ENCODE peak calls at places on chromosomes 16 and 17, in five cellular contexts. M, X, P, Z and L are unnamed samples.

GRCh38 chr16:14139872-14140271 is 68.8 kb downstream of the MRTFB start:
- DNase-seq in X (no peak), M (no peak), Z (no peak), P (no peak), L (no peak)

GRCh38 chr17:77508047-77508715 is 367.4 kb downstream of the SEC14L1 start:
- DNase-seq in P (no peak), X (no peak), M (no peak), Z (no peak), L (peak)

GRCh38 chr16:29809850-29810698 is 1.9 kb upstream of the PRRT2 start:
- DNase-seq in M (no peak), Z (no peak), X (no peak), P (peak), L (no peak)

GRCh38 chr17:67605259-67605912 is 112.3 kb upstream of the NOL11 start:
- DNase-seq in X (no peak), M (no peak), P (no peak), Z (no peak), L (peak)

GRCh38 chr17:64240261-64240740 is 22.8 kb downstream of the TEX2 start:
- DNase-seq in M (no peak), X (no peak), P (no peak), Z (peak), L (no peak)

GRCh38 chr16:49742428-49743205 is 113.3 kb downstream of the ZNF423 start:
- DNase-seq in M (no peak), X (no peak), P (no peak), Z (no peak), L (no peak)

GRCh38 chr17:80287038-80287437 is 26.4 kb downstream of the RNF213 start:
- DNase-seq in X (no peak), M (no peak), Z (no peak), P (peak), L (peak)

GRCh38 chr17:47704116-47704515 is 10.2 kb downstream of the TBKBP1 start:
- DNase-seq in X (no peak), Z (no peak), P (peak), M (no peak), L (no peak)

GRCh38 chr17:32814837-32815236 is 62.1 kb downstream of the MYO1D start:
- DNase-seq in P (no peak), X (no peak), M (no peak), Z (no peak), L (no peak)

GRCh38 chr17:81246679-81247338 is 7.7 kb downstream of the NDUFAF8 start:
- DNase-seq in P (peak), M (no peak), Z (no peak), X (no peak), L (peak)

GRCh38 chr17:49680314-49680713 is 2.4 kb upstream of the SPOP start:
- DNase-seq in M (no peak), X (no peak), P (no peak), Z (no peak), L (no peak)

GRCh38 chr17:40121191-40121885 is 433 bp upstream of the MSL1 start:
- DNase-seq in M (peak), X (peak), P (peak), Z (peak), L (peak)

GRCh38 chr16:49649013-49649785 is 206.7 kb downstream of the ZNF423 start:
- DNase-seq in M (no peak), X (no peak), P (no peak), Z (no peak), L (no peak)

GRCh38 chr17:32792207-32792606 is 84.7 kb downstream of the MYO1D start:
- DNase-seq in M (no peak), P (no peak), X (no peak), Z (no peak), L (no peak)

GRCh38 chr16:24645739-24646645 is 83.5 kb upstream of the TNRC6A start:
- DNase-seq in X (peak), P (no peak), M (peak), Z (peak), L (no peak)

GRCh38 chr17:16988749-16989229 is 16.9 kb upstream of the TNFRSF13B start:
- DNase-seq in M (no peak), Z (no peak), X (no peak), P (no peak), L (no peak)

GRCh38 chr16:66695474-66695934 is 1.0 kb downstream of the CMTM4 start:
- DNase-seq in Z (no peak), X (no peak), M (no peak), P (no peak), L (no peak)